ENCODE peak calls at places on chromosome 9, in seven cellular contexts. One of them, this sample, is unnamed.

GRCh38 chr9:117718085-117718484 is 13.9 kb downstream of the TLR4 start:
- DNase-seq in anterior cingulate cortex: no peak
- DNase-seq in upper lobe of right lung: no peak
- DNase-seq in HT1080: peak; percentile 65
- DNase-seq in NCI-H2029 treated with DMSO at 0.1 percent for 48 hours: no peak
- DNase-seq in stimulated activated naive B cell treated with anti-CD40 and anti-IgM and Interleukin-4, amounts not matched to agents 10 μg/mL and 1 μg/mL and 100 μg/mL, for 72 hours: peak; percentile 45
- DNase-seq in HS-5: no peak
- DNase-seq in this sample: no peak

GRCh38 chr9:87713278-87713989 is 12.5 kb upstream of the CTSL start:
- DNase-seq in anterior cingulate cortex: no peak
- DNase-seq in upper lobe of right lung: peak; percentile 89
- DNase-seq in HT1080: peak; percentile 99
- DNase-seq in NCI-H2029 treated with DMSO at 0.1 percent for 48 hours: no peak
- DNase-seq in stimulated activated naive B cell treated with anti-CD40 and anti-IgM and Interleukin-4, amounts not matched to agents 10 μg/mL and 1 μg/mL and 100 μg/mL, for 72 hours: no peak
- DNase-seq in HS-5: peak; percentile 99
- DNase-seq in this sample: peak; percentile 96

GRCh38 chr9:121837113-121838010 is 185.9 kb downstream of the DAB2IP start:
- DNase-seq in anterior cingulate cortex: peak; percentile 48
- DNase-seq in upper lobe of right lung: peak; percentile 53
- DNase-seq in HT1080: no peak
- DNase-seq in NCI-H2029 treated with DMSO at 0.1 percent for 48 hours: no peak
- DNase-seq in stimulated activated naive B cell treated with anti-CD40 and anti-IgM and Interleukin-4, amounts not matched to agents 10 μg/mL and 1 μg/mL and 100 μg/mL, for 72 hours: no peak
- DNase-seq in HS-5: no peak
- DNase-seq in this sample: no peak

GRCh38 chr9:116377179-116377790 is 223.7 kb downstream of the PAPPA start:
- DNase-seq in anterior cingulate cortex: no peak
- DNase-seq in upper lobe of right lung: no peak
- DNase-seq in HT1080: peak; percentile 93
- DNase-seq in NCI-H2029 treated with DMSO at 0.1 percent for 48 hours: no peak
- DNase-seq in stimulated activated naive B cell treated with anti-CD40 and anti-IgM and Interleukin-4, amounts not matched to agents 10 μg/mL and 1 μg/mL and 100 μg/mL, for 72 hours: no peak
- DNase-seq in HS-5: peak; percentile 60
- DNase-seq in this sample: no peak

GRCh38 chr9:136850866-136851775 is 1.0 kb upstream of the MAMDC4 start:
- DNase-seq in anterior cingulate cortex: no peak
- DNase-seq in upper lobe of right lung: no peak
- DNase-seq in HT1080: no peak
- DNase-seq in NCI-H2029 treated with DMSO at 0.1 percent for 48 hours: no peak
- DNase-seq in stimulated activated naive B cell treated with anti-CD40 and anti-IgM and Interleukin-4, amounts not matched to agents 10 μg/mL and 1 μg/mL and 100 μg/mL, for 72 hours: no peak
- DNase-seq in HS-5: no peak
- DNase-seq in this sample: no peak

GRCh38 chr9:132245465-132245864 is 83.6 kb downstream of the NTNG2 start:
- DNase-seq in anterior cingulate cortex: no peak
- DNase-seq in upper lobe of right lung: no peak
- DNase-seq in HT1080: no peak
- DNase-seq in NCI-H2029 treated with DMSO at 0.1 percent for 48 hours: no peak
- DNase-seq in stimulated activated naive B cell treated with anti-CD40 and anti-IgM and Interleukin-4, amounts not matched to agents 10 μg/mL and 1 μg/mL and 100 μg/mL, for 72 hours: no peak
- DNase-seq in HS-5: no peak
- DNase-seq in this sample: no peak

GRCh38 chr9:129446828-129447550 is 173.9 kb downstream of the C9orf50 start:
- DNase-seq in anterior cingulate cortex: peak; percentile 42
- DNase-seq in upper lobe of right lung: no peak
- DNase-seq in HT1080: peak; percentile 47
- DNase-seq in NCI-H2029 treated with DMSO at 0.1 percent for 48 hours: peak; percentile 31
- DNase-seq in stimulated activated naive B cell treated with anti-CD40 and anti-IgM and Interleukin-4, amounts not matched to agents 10 μg/mL and 1 μg/mL and 100 μg/mL, for 72 hours: no peak
- DNase-seq in HS-5: no peak
- DNase-seq in this sample: no peak

GRCh38 chr9:122406264-122406890 is 35.6 kb downstream of the PTGS1 start:
- DNase-seq in anterior cingulate cortex: no peak
- DNase-seq in upper lobe of right lung: no peak
- DNase-seq in HT1080: no peak
- DNase-seq in NCI-H2029 treated with DMSO at 0.1 percent for 48 hours: no peak
- DNase-seq in stimulated activated naive B cell treated with anti-CD40 and anti-IgM and Interleukin-4, amounts not matched to agents 10 μg/mL and 1 μg/mL and 100 μg/mL, for 72 hours: no peak
- DNase-seq in HS-5: no peak
- DNase-seq in this sample: no peak

GRCh38 chr9:136696502-136696901 is 9.2 kb upstream of the AGPAT2 start:
- DNase-seq in anterior cingulate cortex: no peak
- DNase-seq in upper lobe of right lung: peak; percentile 66
- DNase-seq in HT1080: no peak
- DNase-seq in NCI-H2029 treated with DMSO at 0.1 percent for 48 hours: no peak
- DNase-seq in stimulated activated naive B cell treated with anti-CD40 and anti-IgM and Interleukin-4, amounts not matched to agents 10 μg/mL and 1 μg/mL and 100 μg/mL, for 72 hours: no peak
- DNase-seq in HS-5: no peak
- DNase-seq in this sample: no peak

GRCh38 chr9:4298255-4299005 is 1.4 kb downstream of the GLIS3 start:
- DNase-seq in anterior cingulate cortex: no peak
- DNase-seq in upper lobe of right lung: peak; percentile 73
- DNase-seq in HT1080: peak; percentile 56
- DNase-seq in NCI-H2029 treated with DMSO at 0.1 percent for 48 hours: no peak
- DNase-seq in stimulated activated naive B cell treated with anti-CD40 and anti-IgM and Interleukin-4, amounts not matched to agents 10 μg/mL and 1 μg/mL and 100 μg/mL, for 72 hours: no peak
- DNase-seq in HS-5: no peak
- DNase-seq in this sample: no peak

GRCh38 chr9:86801246-86801645 is 146.1 kb downstream of the GAS1 start:
- DNase-seq in anterior cingulate cortex: no peak
- DNase-seq in upper lobe of right lung: no peak
- DNase-seq in HT1080: no peak
- DNase-seq in NCI-H2029 treated with DMSO at 0.1 percent for 48 hours: no peak
- DNase-seq in stimulated activated naive B cell treated with anti-CD40 and anti-IgM and Interleukin-4, amounts not matched to agents 10 μg/mL and 1 μg/mL and 100 μg/mL, for 72 hours: no peak
- DNase-seq in HS-5: no peak
- DNase-seq in this sample: no peak

GRCh38 chr9:131597246-131597645 is 51.9 kb downstream of the PRRT1B start:
- DNase-seq in anterior cingulate cortex: no peak
- DNase-seq in upper lobe of right lung: no peak
- DNase-seq in HT1080: no peak
- DNase-seq in NCI-H2029 treated with DMSO at 0.1 percent for 48 hours: no peak
- DNase-seq in stimulated activated naive B cell treated with anti-CD40 and anti-IgM and Interleukin-4, amounts not matched to agents 10 μg/mL and 1 μg/mL and 100 μg/mL, for 72 hours: no peak
- DNase-seq in HS-5: no peak
- DNase-seq in this sample: no peak

GRCh38 chr9:109789582-109790360 is 9.8 kb downstream of the PALM2AKAP2 start:
- DNase-seq in anterior cingulate cortex: no peak
- DNase-seq in upper lobe of right lung: no peak
- DNase-seq in HT1080: no peak
- DNase-seq in NCI-H2029 treated with DMSO at 0.1 percent for 48 hours: no peak
- DNase-seq in stimulated activated naive B cell treated with anti-CD40 and anti-IgM and Interleukin-4, amounts not matched to agents 10 μg/mL and 1 μg/mL and 100 μg/mL, for 72 hours: no peak
- DNase-seq in HS-5: no peak
- DNase-seq in this sample: no peak

GRCh38 chr9:108961151-108961550 is 27.0 kb downstream of the ABITRAM start:
- DNase-seq in anterior cingulate cortex: no peak
- DNase-seq in upper lobe of right lung: no peak
- DNase-seq in HT1080: no peak
- DNase-seq in NCI-H2029 treated with DMSO at 0.1 percent for 48 hours: no peak
- DNase-seq in stimulated activated naive B cell treated with anti-CD40 and anti-IgM and Interleukin-4, amounts not matched to agents 10 μg/mL and 1 μg/mL and 100 μg/mL, for 72 hours: no peak
- DNase-seq in HS-5: no peak
- DNase-seq in this sample: no peak

GRCh38 chr9:121013911-121014310 is 36.2 kb downstream of the C5 start:
- DNase-seq in anterior cingulate cortex: no peak
- DNase-seq in upper lobe of right lung: no peak
- DNase-seq in HT1080: no peak
- DNase-seq in NCI-H2029 treated with DMSO at 0.1 percent for 48 hours: no peak
- DNase-seq in stimulated activated naive B cell treated with anti-CD40 and anti-IgM and Interleukin-4, amounts not matched to agents 10 μg/mL and 1 μg/mL and 100 μg/mL, for 72 hours: no peak
- DNase-seq in HS-5: no peak
- DNase-seq in this sample: no peak

GRCh38 chr9:130368631-130369103 is 76.1 kb upstream of the ASS1 start:
- DNase-seq in anterior cingulate cortex: no peak
- DNase-seq in upper lobe of right lung: no peak
- DNase-seq in HT1080: peak; percentile 29
- DNase-seq in NCI-H2029 treated with DMSO at 0.1 percent for 48 hours: no peak
- DNase-seq in stimulated activated naive B cell treated with anti-CD40 and anti-IgM and Interleukin-4, amounts not matched to agents 10 μg/mL and 1 μg/mL and 100 μg/mL, for 72 hours: no peak
- DNase-seq in HS-5: no peak
- DNase-seq in this sample: no peak

GRCh38 chr9:132411091-132411508 is 1.1 kb downstream of the CFAP77 start:
- DNase-seq in anterior cingulate cortex: no peak
- DNase-seq in upper lobe of right lung: peak; percentile 74
- DNase-seq in HT1080: peak; percentile 25
- DNase-seq in NCI-H2029 treated with DMSO at 0.1 percent for 48 hours: peak; percentile 60
- DNase-seq in stimulated activated naive B cell treated with anti-CD40 and anti-IgM and Interleukin-4, amounts not matched to agents 10 μg/mL and 1 μg/mL and 100 μg/mL, for 72 hours: peak; percentile 61
- DNase-seq in HS-5: no peak
- DNase-seq in this sample: no peak

GRCh38 chr9:88464851-88465250 is 70.1 kb upstream of the NXNL2 start:
- DNase-seq in anterior cingulate cortex: no peak
- DNase-seq in upper lobe of right lung: no peak
- DNase-seq in HT1080: no peak
- DNase-seq in NCI-H2029 treated with DMSO at 0.1 percent for 48 hours: no peak
- DNase-seq in stimulated activated naive B cell treated with anti-CD40 and anti-IgM and Interleukin-4, amounts not matched to agents 10 μg/mL and 1 μg/mL and 100 μg/mL, for 72 hours: no peak
- DNase-seq in HS-5: no peak
- DNase-seq in this sample: no peak

GRCh38 chr9:135504262-135505229 is 4.1 kb downstream of the MRPS2 start:
- DNase-seq in anterior cingulate cortex: no peak
- DNase-seq in upper lobe of right lung: peak; percentile 76
- DNase-seq in HT1080: peak; percentile 62
- DNase-seq in NCI-H2029 treated with DMSO at 0.1 percent for 48 hours: no peak
- DNase-seq in stimulated activated naive B cell treated with anti-CD40 and anti-IgM and Interleukin-4, amounts not matched to agents 10 μg/mL and 1 μg/mL and 100 μg/mL, for 72 hours: peak; percentile 29
- DNase-seq in HS-5: no peak
- DNase-seq in this sample: no peak

GRCh38 chr9:127918201-127919107 is 1.6 kb upstream of the ST6GALNAC4 start:
- DNase-seq in anterior cingulate cortex: no peak
- DNase-seq in upper lobe of right lung: no peak
- DNase-seq in HT1080: peak; percentile 57
- DNase-seq in NCI-H2029 treated with DMSO at 0.1 percent for 48 hours: no peak
- DNase-seq in stimulated activated naive B cell treated with anti-CD40 and anti-IgM and Interleukin-4, amounts not matched to agents 10 μg/mL and 1 μg/mL and 100 μg/mL, for 72 hours: no peak
- DNase-seq in HS-5: no peak
- DNase-seq in this sample: no peak

GRCh38 chr9:38025166-38025565 is 43.9 kb downstream of the SHB start:
- DNase-seq in anterior cingulate cortex: no peak
- DNase-seq in upper lobe of right lung: no peak
- DNase-seq in HT1080: no peak
- DNase-seq in NCI-H2029 treated with DMSO at 0.1 percent for 48 hours: no peak
- DNase-seq in stimulated activated naive B cell treated with anti-CD40 and anti-IgM and Interleukin-4, amounts not matched to agents 10 μg/mL and 1 μg/mL and 100 μg/mL, for 72 hours: no peak
- DNase-seq in HS-5: no peak
- DNase-seq in this sample: no peak

GRCh38 chr9:6305954-6306563 is 22.1 kb upstream of the TPD52L3 start:
- DNase-seq in anterior cingulate cortex: no peak
- DNase-seq in upper lobe of right lung: no peak
- DNase-seq in HT1080: peak; percentile 34
- DNase-seq in NCI-H2029 treated with DMSO at 0.1 percent for 48 hours: peak; percentile 15
- DNase-seq in stimulated activated naive B cell treated with anti-CD40 and anti-IgM and Interleukin-4, amounts not matched to agents 10 μg/mL and 1 μg/mL and 100 μg/mL, for 72 hours: no peak
- DNase-seq in HS-5: peak; percentile 16
- DNase-seq in this sample: no peak

GRCh38 chr9:84679571-84679970 is 10.0 kb downstream of the NTRK2 start:
- DNase-seq in anterior cingulate cortex: no peak
- DNase-seq in upper lobe of right lung: no peak
- DNase-seq in HT1080: no peak
- DNase-seq in NCI-H2029 treated with DMSO at 0.1 percent for 48 hours: no peak
- DNase-seq in stimulated activated naive B cell treated with anti-CD40 and anti-IgM and Interleukin-4, amounts not matched to agents 10 μg/mL and 1 μg/mL and 100 μg/mL, for 72 hours: no peak
- DNase-seq in HS-5: no peak
- DNase-seq in this sample: no peak

GRCh38 chr9:113920872-113921271 is 44.8 kb downstream of the ZNF618 start:
- DNase-seq in anterior cingulate cortex: no peak
- DNase-seq in upper lobe of right lung: no peak
- DNase-seq in HT1080: no peak
- DNase-seq in NCI-H2029 treated with DMSO at 0.1 percent for 48 hours: no peak
- DNase-seq in stimulated activated naive B cell treated with anti-CD40 and anti-IgM and Interleukin-4, amounts not matched to agents 10 μg/mL and 1 μg/mL and 100 μg/mL, for 72 hours: no peak
- DNase-seq in HS-5: no peak
- DNase-seq in this sample: no peak

GRCh38 chr9:942805-943580 is 33.5 kb upstream of the DMRT3 start:
- DNase-seq in anterior cingulate cortex: no peak
- DNase-seq in upper lobe of right lung: no peak
- DNase-seq in HT1080: no peak
- DNase-seq in NCI-H2029 treated with DMSO at 0.1 percent for 48 hours: peak; percentile 83
- DNase-seq in stimulated activated naive B cell treated with anti-CD40 and anti-IgM and Interleukin-4, amounts not matched to agents 10 μg/mL and 1 μg/mL and 100 μg/mL, for 72 hours: no peak
- DNase-seq in HS-5: no peak
- DNase-seq in this sample: no peak

GRCh38 chr9:37033141-37033540 is 927 bp downstream of the PAX5 start:
- DNase-seq in anterior cingulate cortex: no peak
- DNase-seq in upper lobe of right lung: no peak
- DNase-seq in HT1080: no peak
- DNase-seq in NCI-H2029 treated with DMSO at 0.1 percent for 48 hours: no peak
- DNase-seq in stimulated activated naive B cell treated with anti-CD40 and anti-IgM and Interleukin-4, amounts not matched to agents 10 μg/mL and 1 μg/mL and 100 μg/mL, for 72 hours: no peak
- DNase-seq in HS-5: no peak
- DNase-seq in this sample: no peak

GRCh38 chr9:121464968-121465367 is 34.7 kb downstream of the GGTA1 start:
- DNase-seq in anterior cingulate cortex: no peak
- DNase-seq in upper lobe of right lung: no peak
- DNase-seq in HT1080: no peak
- DNase-seq in NCI-H2029 treated with DMSO at 0.1 percent for 48 hours: no peak
- DNase-seq in stimulated activated naive B cell treated with anti-CD40 and anti-IgM and Interleukin-4, amounts not matched to agents 10 μg/mL and 1 μg/mL and 100 μg/mL, for 72 hours: no peak
- DNase-seq in HS-5: no peak
- DNase-seq in this sample: no peak

GRCh38 chr9:130445268-130445983 is 665 bp downstream of the ASS1 start:
- DNase-seq in anterior cingulate cortex: no peak
- DNase-seq in upper lobe of right lung: peak; percentile 81
- DNase-seq in HT1080: no peak
- DNase-seq in NCI-H2029 treated with DMSO at 0.1 percent for 48 hours: no peak
- DNase-seq in stimulated activated naive B cell treated with anti-CD40 and anti-IgM and Interleukin-4, amounts not matched to agents 10 μg/mL and 1 μg/mL and 100 μg/mL, for 72 hours: no peak
- DNase-seq in HS-5: no peak
- DNase-seq in this sample: no peak

This sample was measured in AG04449.